ENCODE peak calls at places on chromosomes 3 and 15, in ten cellular contexts. L, A, I, K, Z, W, Q, F, T and Y are unnamed samples.

GRCh38 chr3:187150599-187150998 is 11.3 kb upstream of the RPL39L start:
- DNase-seq in A (peak; percentile 52), K (no peak), W (no peak), L (no peak), I (no peak), T (peak; percentile 49), Q (no peak), F (no peak), Z (no peak), Y (no peak)

GRCh38 chr3:12420393-12420792 is 63.9 kb upstream of the TSEN2 start:
- DNase-seq in Q (no peak), Z (no peak), W (no peak), F (no peak), A (no peak), K (no peak), I (no peak), L (no peak), T (no peak), Y (no peak)

GRCh38 chr3:120461416-120461815 is 10.6 kb upstream of the FSTL1 start:
- DNase-seq in Z (no peak), F (no peak), L (no peak), K (no peak), T (no peak), W (no peak), I (no peak), Q (no peak), A (no peak), Y (no peak)

GRCh38 chr3:158140396-158140795 is 30.5 kb downstream of the RSRC1 start:
- DNase-seq in Z (no peak), I (no peak), T (no peak), W (no peak), K (no peak), L (no peak), A (no peak), Q (no peak), F (no peak), Y (no peak)

GRCh38 chr3:138254199-138254598 is 67.1 kb downstream of the ARMC8 start:
- DNase-seq in Z (no peak), A (no peak), I (no peak), W (no peak), F (no peak), T (no peak), K (no peak), Q (no peak), L (no peak), Y (no peak)

GRCh38 chr3:11335056-11335608 is 62.9 kb downstream of the ATG7 start:
- DNase-seq in W (peak; percentile 37), Q (peak; percentile 66), K (no peak), L (no peak), A (no peak), T (peak; percentile 73), F (no peak), Z (no peak), I (no peak), Y (no peak)

GRCh38 chr15:67106764-67107013 is 41.3 kb downstream of the SMAD3 start:
- DNase-seq in I (no peak), W (no peak), T (no peak), Q (no peak), F (no peak), A (no peak), Z (no peak), K (no peak), L (no peak), Y (no peak)

GRCh38 chr3:194112120-194113106 is 23.5 kb upstream of the HES1 start:
- DNase-seq in A (no peak), T (peak; percentile 25), I (no peak), F (peak; percentile 86), W (no peak), K (no peak), Q (peak; percentile 97), L (no peak), Z (no peak), Y (no peak)

GRCh38 chr15:73789491-73790240 is 36.5 kb upstream of the INSYN1 start:
- DNase-seq in W (no peak), T (no peak), F (no peak), A (no peak), K (no peak), Q (no peak), L (no peak), Z (no peak), I (no peak), Y (no peak)

GRCh38 chr3:48565591-48566400 is 2.2 kb upstream of the UCN2 start:
- DNase-seq in I (no peak), A (no peak), K (no peak), Q (peak; percentile 56), Z (no peak), T (peak; percentile 95), L (no peak), W (peak; percentile 90), F (no peak), Y (no peak)

GRCh38 chr3:104596551-104596950 is 770.2 kb upstream of the ALCAM start:
- DNase-seq in K (no peak), I (no peak), W (no peak), L (no peak), F (no peak), Z (no peak), Q (peak; percentile 59), A (no peak), T (peak; percentile 38), Y (no peak)

GRCh38 chr15:38367476-38367875 is 86.5 kb upstream of the FAM98B start:
- DNase-seq in W (no peak), K (no peak), F (no peak), T (no peak), L (no peak), I (no peak), Z (no peak), A (no peak), Q (no peak), Y (no peak)

GRCh38 chr3:194019766-194020165 is 116.2 kb upstream of the HES1 start:
- DNase-seq in A (no peak), Z (no peak), K (no peak), W (no peak), Q (no peak), L (no peak), F (no peak), I (no peak), T (no peak), Y (no peak)

GRCh38 chr3:152176241-152176640 is 92.5 kb upstream of the MBNL1 start:
- DNase-seq in A (no peak), K (no peak), L (no peak), Z (no peak), Q (no peak), T (peak; percentile 16), W (no peak), I (no peak), F (no peak), Y (no peak)

GRCh38 chr3:153180860-153181372 is 18.9 kb downstream of the RAP2B start:
- DNase-seq in T (peak; percentile 66), F (no peak), A (no peak), I (no peak), Z (no peak), K (no peak), W (no peak), Q (no peak), L (no peak), Y (no peak)

GRCh38 chr3:31106204-31106603 is 211.7 kb upstream of the GADL1 start:
- DNase-seq in A (no peak), K (no peak), L (no peak), F (no peak), Q (no peak), Z (no peak), I (no peak), T (peak; percentile 18), W (peak; percentile 8), Y (no peak)

GRCh38 chr3:58471025-58471887 is 20.6 kb upstream of the KCTD6 start:
- DNase-seq in K (peak; percentile 54), I (no peak), F (peak; percentile 41), T (peak; percentile 94), L (no peak), Z (no peak), Q (peak; percentile 96), A (peak; percentile 58), W (peak; percentile 76), Y (no peak)

GRCh38 chr3:48426944-48427629 is 2.8 kb downstream of the PLXNB1 start:
- DNase-seq in I (no peak), Q (no peak), T (no peak), Z (no peak), K (no peak), W (no peak), A (no peak), F (no peak), L (no peak), Y (no peak)

GRCh38 chr3:128416578-128417150 is 50.0 kb downstream of the DNAJB8 start:
- DNase-seq in Z (no peak), I (no peak), A (no peak), Q (peak; percentile 72), F (no peak), K (no peak), W (peak; percentile 99), T (peak; percentile 99), L (no peak), Y (no peak)
- TF ChIP-seq POLR2A in Z (no peak), I (no peak), A (no peak), Q (no peak), F (no peak), K (no peak), W (no peak), T (no peak), L (no peak), Y (no peak)

DNA sequence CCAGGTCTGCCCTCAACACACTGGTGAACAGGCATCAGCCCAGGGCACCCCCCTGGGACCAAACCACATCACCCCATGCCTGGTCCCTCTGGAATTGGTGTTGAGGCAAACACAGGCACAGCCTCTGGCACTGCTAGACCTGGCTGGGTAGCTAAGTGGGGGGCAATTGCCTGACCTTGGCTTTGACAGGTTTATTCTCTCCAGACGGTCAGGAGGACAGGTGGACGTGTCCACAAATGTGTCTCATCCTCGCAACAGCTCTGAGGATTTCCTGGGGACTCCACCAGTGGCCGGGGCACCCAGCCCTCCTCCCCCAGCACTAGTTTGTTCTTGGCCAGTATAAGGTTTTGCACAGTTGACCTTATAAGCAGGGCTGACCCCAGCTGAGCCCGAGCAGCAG is 31.3 kb downstream of the TKT start:
- DNase-seq in I (no peak), Z (no peak), T (no peak), K (no peak), L (peak; percentile 13), Q (no peak), A (no peak), F (no peak), W (no peak), Y (no peak)
- TF ChIP-seq POLR2A in I (no peak), Z (no peak), T (no peak), K (no peak), L (no peak), Q (no peak), A (no peak), F (no peak), W (no peak), Y (no peak)

GRCh38 chr15:62059818-62060115 is 480 bp downstream of the VPS13C start:
- DNase-seq in T (peak; percentile 88), W (no peak), Q (peak; percentile 62), Z (no peak), I (peak; percentile 66), F (peak; percentile 51), L (peak; percentile 51), K (peak; percentile 32), A (peak; percentile 78), Y (no peak)
- TF ChIP-seq POLR2A in T (no peak), W (no peak), Q (no peak), Z (no peak), I (no peak), F (no peak), L (no peak), K (no peak), A (no peak), Y (no peak)

DNA sequence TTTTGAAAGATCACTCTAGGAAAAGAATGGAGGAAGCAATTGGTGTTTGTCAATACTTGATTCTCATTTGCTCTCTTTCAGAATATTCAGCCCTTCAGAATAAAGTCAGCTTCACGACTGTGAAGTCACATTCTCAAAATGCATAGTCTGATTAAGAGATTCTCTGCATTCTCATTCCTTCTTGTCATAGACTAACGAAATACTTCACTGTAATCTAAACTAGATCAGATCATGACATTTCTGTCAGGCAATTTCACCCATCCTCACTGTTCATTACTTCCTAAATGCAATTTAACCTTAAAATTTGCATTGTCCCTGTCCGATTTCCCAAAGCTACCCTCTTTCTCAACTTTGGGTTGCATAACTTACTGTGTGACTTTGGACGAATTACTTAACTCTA is 6.2 kb downstream of the RPL22L1 start:
- DNase-seq in K (no peak), Q (no peak), A (no peak), W (no peak), L (no peak), Z (no peak), F (no peak), T (peak; percentile 23), I (no peak), Y (no peak)
- TF ChIP-seq POLR2A in K (no peak), Q (no peak), A (no peak), W (no peak), L (no peak), Z (no peak), F (no peak), T (no peak), I (no peak), Y (no peak)